ENCODE peak calls at places on chromosomes 1 and 21, in seven cellular contexts. Y is NCI-H460; X is cortex of kidney; C is NCI-H524; R is caudate nucleus; L is stimulated activated CD4-positive, alpha-beta T cell treated with anti-CD3 and anti-CD28 coated beads, Interleukin-12 subunit alpha, Interleukin-12 subunit beta, amount 100 ng/mL, for 48 hours; H is heart right ventricle. D is an unnamed sample.
A peak's percentile ranks its signal among the peaks of the same experiment; 100 is the strongest.

GRCh38 chr1:15702722-15703550 is 18.8 kb downstream of the PLEKHM2 start:
- DNase-seq in Y (no peak), X (no peak), C (no peak), R (no peak), L (no peak), H (no peak), D (no peak)

GRCh38 chr1:170619167-170620030 is 44.5 kb upstream of the PRRX1 start:
- DNase-seq in Y (no peak), X (no peak), C (no peak), R (no peak), L (no peak), H (no peak), D (no peak)

GRCh38 chr1:32541064-32541566 is 1.9 kb downstream of the ZBTB8A start:
- DNase-seq in Y (no peak), X (no peak), C (no peak), R (no peak), L (no peak), H (no peak), D (no peak)

GRCh38 chr1:234553241-234554156 is 56.5 kb downstream of the IRF2BP2 start:
- DNase-seq in Y (no peak), X (no peak), C (no peak), R (no peak), L (no peak), H (no peak), D (no peak)

GRCh38 chr1:205066221-205066818 is 17.9 kb downstream of the TMEM81 start:
- DNase-seq in Y (peak; percentile 9), X (no peak), C (no peak), R (no peak), L (no peak), H (no peak), D (no peak)

GRCh38 chr1:231550448-231550781 is 21.9 kb downstream of the TSNAX start:
- DNase-seq in Y (peak; percentile 7), X (no peak), C (peak; percentile 4), R (no peak), L (no peak), H (no peak), D (no peak)

GRCh38 chr1:232416026-232416568 is 213.8 kb downstream of the SIPA1L2 start:
- DNase-seq in Y (no peak), X (no peak), C (no peak), R (no peak), L (no peak), H (no peak), D (peak; percentile 31)

GRCh38 chr1:229336345-229336744 is 6.5 kb downstream of the CCSAP start:
- DNase-seq in Y (no peak), X (no peak), C (peak; percentile 5), R (no peak), L (no peak), H (no peak), D (no peak)

GRCh38 chr1:176122282-176122681 is 84.8 kb downstream of the COP1 start:
- DNase-seq in Y (no peak), X (no peak), C (no peak), R (no peak), L (no peak), H (no peak), D (no peak)

GRCh38 chr1:51506537-51506936 is 12.5 kb downstream of the EPS15 start:
- DNase-seq in Y (no peak), X (no peak), C (peak; percentile 48), R (no peak), L (no peak), H (no peak), D (peak; percentile 86)

GRCh38 chr1:46489638-46490602 is at the start of gene DMBX1:
- DNase-seq in Y (peak; percentile 27), X (no peak), C (no peak), R (no peak), L (no peak), H (peak; percentile 20), D (no peak)

GRCh38 chr1:29962831-29963247 is 726.5 kb downstream of the PTPRU start:
- DNase-seq in Y (no peak), X (no peak), C (no peak), R (no peak), L (no peak), H (no peak), D (no peak)

GRCh38 chr1:84090447-84091244 is 53.4 kb upstream of the PRKACB start:
- DNase-seq in Y (no peak), X (no peak), C (no peak), R (no peak), L (no peak), H (no peak), D (no peak)

GRCh38 chr1:31795801-31796621 is 19.8 kb downstream of the SPOCD1 start:
- DNase-seq in Y (no peak), X (no peak), C (peak; percentile 53), R (no peak), L (no peak), H (no peak), D (no peak)

GRCh38 chr1:219518168-219518905 is 94.6 kb downstream of the ZC3H11B start:
- DNase-seq in Y (no peak), X (no peak), C (no peak), R (no peak), L (no peak), H (no peak), D (no peak)

GRCh38 chr1:225762444-225762843 is 15.2 kb upstream of the SRP9 start:
- DNase-seq in Y (no peak), X (no peak), C (no peak), R (no peak), L (no peak), H (no peak), D (no peak)

GRCh38 chr1:168631671-168632400 is 55.4 kb downstream of the XCL1 start:
- DNase-seq in Y (no peak), X (no peak), C (no peak), R (no peak), L (no peak), H (no peak), D (no peak)

GRCh38 chr1:246037832-246038231 is 469.2 kb downstream of the SMYD3 start:
- DNase-seq in Y (no peak), X (no peak), C (no peak), R (no peak), L (no peak), H (no peak), D (no peak)

GRCh38 chr1:9293512-9294439 is 1.1 kb downstream of the SPSB1 start:
- DNase-seq in Y (no peak), X (no peak), C (no peak), R (no peak), L (no peak), H (peak; percentile 47), D (no peak)

GRCh38 chr1:147534386-147534785 is 6.9 kb upstream of the BCL9 start:
- DNase-seq in Y (no peak), X (no peak), C (no peak), R (no peak), L (no peak), H (no peak), D (peak; percentile 42)

GRCh38 chr1:11519629-11520031 is 40.7 kb downstream of the DISP3 start:
- DNase-seq in Y (no peak), X (no peak), C (no peak), R (no peak), L (no peak), H (no peak), D (no peak)

GRCh38 chr1:25811384-25812082 is 8.2 kb upstream of the MTFR1L start:
- DNase-seq in Y (no peak), X (no peak), C (no peak), R (no peak), L (no peak), H (no peak), D (no peak)

GRCh38 chr1:25770541-25771245 is 29.3 kb upstream of the SELENON start:
- DNase-seq in Y (no peak), X (no peak), C (no peak), R (no peak), L (no peak), H (peak; percentile 33), D (no peak)

GRCh38 chr21:34589511-34590282 is 25.2 kb downstream of the RCAN1 start:
- DNase-seq in Y (no peak), X (no peak), C (peak; percentile 8), R (no peak), L (no peak), H (no peak), D (no peak)

GRCh38 chr21:46570119-46570518 is 34.8 kb downstream of the S100B start:
- DNase-seq in Y (no peak), X (no peak), C (no peak), R (no peak), L (no peak), H (no peak), D (no peak)

D was measured in stromal cell of bone marrow.